ENCODE peak calls at places on chromosome 22, in nine cellular contexts. V is cardiac fibroblast, E is transverse colon, B is RWPE2, A is NB4, Q is ovary, G is Calu3, H is endothelial cell, C is right lobe of liver. T is an unnamed sample.

GRCh38 chr22:50018608-50019291 is 6.2 kb upstream of the IL17REL start:
- DNase-seq in G (no peak), V (no peak), Q (no peak), A (no peak), H (no peak), E (peak), C (no peak), B (no peak), T (no peak)

GRCh38 chr22:36928826-36929535 is 15.6 kb downstream of the CSF2RB start:
- DNase-seq in V (no peak), G (no peak), E (no peak), C (no peak), A (no peak), H (no peak), Q (no peak), B (no peak), T (no peak)

GRCh38 chr22:49551897-49552659 is 275.6 kb downstream of the BRD1 start:
- DNase-seq in V (no peak), G (no peak), E (no peak), H (no peak), Q (no peak), B (no peak), A (no peak), C (peak), T (no peak)

GRCh38 chr22:35887296-35887875 is 141.2 kb downstream of the RBFOX2 start:
- DNase-seq in B (no peak), C (no peak), A (no peak), V (no peak), E (no peak), G (no peak), Q (no peak), H (no peak), T (no peak)

GRCh38 chr22:26981520-26981919 is 324.1 kb downstream of the MIAT start:
- DNase-seq in H (no peak), C (no peak), B (no peak), Q (peak), G (no peak), V (no peak), E (peak), A (no peak), T (no peak)

GRCh38 chr22:43829448-43829821 is 17.3 kb upstream of the EFCAB6 start:
- DNase-seq in B (no peak), V (no peak), E (no peak), Q (no peak), C (peak), H (no peak), A (no peak), G (no peak), T (no peak)

GRCh38 chr22:37610480-37611148 is 2.0 kb downstream of the GGA1 start:
- DNase-seq in E (peak), Q (no peak), C (no peak), V (no peak), G (no peak), H (no peak), B (no peak), A (peak), T (no peak)

GRCh38 chr22:48238966-48239365 is 1476.5 kb downstream of the TBC1D22A start:
- DNase-seq in G (no peak), E (no peak), H (no peak), A (no peak), B (no peak), V (no peak), Q (no peak), C (no peak), T (no peak)

GRCh38 chr22:31160328-31160978 is 471 bp downstream of the RNF185 start:
- DNase-seq in A (no peak), V (peak), Q (no peak), G (no peak), B (no peak), C (no peak), E (peak), H (peak), T (no peak)

GRCh38 chr22:24434472-24435322 is 7.3 kb downstream of the ADORA2A start:
- DNase-seq in A (peak), Q (no peak), G (no peak), H (no peak), C (no peak), B (no peak), V (peak), E (peak), T (no peak)

GRCh38 chr22:42791721-42792452 is 65.2 kb downstream of the ARFGAP3 start:
- DNase-seq in E (peak), H (no peak), G (no peak), C (no peak), V (no peak), A (no peak), Q (peak), B (no peak), T (no peak)

GRCh38 chr22:30968015-30968923 is at the start of gene MORC2:
- DNase-seq in G (peak), C (peak), A (no peak), V (no peak), H (peak), Q (peak), E (peak), B (peak), T (no peak)

GRCh38 chr22:49236541-49237075 is 591.1 kb downstream of the BRD1 start:
- DNase-seq in Q (no peak), C (peak), A (no peak), H (no peak), B (no peak), G (no peak), E (no peak), V (no peak), T (no peak)

GRCh38 chr22:49380095-49380827 is 447.4 kb downstream of the BRD1 start:
- DNase-seq in C (no peak), E (no peak), A (no peak), V (no peak), H (no peak), Q (no peak), B (no peak), G (no peak), T (no peak)

GRCh38 chr22:27546157-27546556 is 255.4 kb downstream of the MN1 start:
- DNase-seq in H (no peak), Q (no peak), V (no peak), A (peak), C (no peak), E (no peak), G (no peak), B (no peak), T (no peak)

GRCh38 chr22:37184816-37185541 is 3.1 kb downstream of the C1QTNF6 start:
- DNase-seq in V (no peak), C (no peak), A (no peak), H (no peak), G (no peak), Q (no peak), B (peak), E (no peak), T (no peak)

GRCh38 chr22:27317156-27317555 is 484.4 kb downstream of the MN1 start:
- DNase-seq in H (no peak), V (peak), Q (no peak), G (no peak), C (no peak), B (no peak), E (peak), A (peak), T (peak)

GRCh38 chr22:41021039-41021654 is 70.0 kb downstream of the RBX1 start:
- DNase-seq in H (no peak), E (peak), Q (peak), V (no peak), A (peak), B (no peak), C (no peak), G (no peak), T (peak)

GRCh38 chr22:21579474-21579851 is 11.9 kb downstream of the UBE2L3 start:
- DNase-seq in A (no peak), B (no peak), E (no peak), Q (no peak), C (no peak), H (no peak), V (no peak), G (no peak), T (no peak)

GRCh38 chr22:26579331-26579886 is 10.5 kb downstream of the TPST2 start:
- DNase-seq in Q (no peak), C (no peak), A (peak), E (peak), V (no peak), H (no peak), B (no peak), G (no peak), T (no peak)

GRCh38 chr22:36763576-36763975 is 12.3 kb downstream of the IFT27 start:
- DNase-seq in H (no peak), E (no peak), A (no peak), C (no peak), B (peak), G (peak), Q (no peak), V (no peak), T (peak)

DNA sequence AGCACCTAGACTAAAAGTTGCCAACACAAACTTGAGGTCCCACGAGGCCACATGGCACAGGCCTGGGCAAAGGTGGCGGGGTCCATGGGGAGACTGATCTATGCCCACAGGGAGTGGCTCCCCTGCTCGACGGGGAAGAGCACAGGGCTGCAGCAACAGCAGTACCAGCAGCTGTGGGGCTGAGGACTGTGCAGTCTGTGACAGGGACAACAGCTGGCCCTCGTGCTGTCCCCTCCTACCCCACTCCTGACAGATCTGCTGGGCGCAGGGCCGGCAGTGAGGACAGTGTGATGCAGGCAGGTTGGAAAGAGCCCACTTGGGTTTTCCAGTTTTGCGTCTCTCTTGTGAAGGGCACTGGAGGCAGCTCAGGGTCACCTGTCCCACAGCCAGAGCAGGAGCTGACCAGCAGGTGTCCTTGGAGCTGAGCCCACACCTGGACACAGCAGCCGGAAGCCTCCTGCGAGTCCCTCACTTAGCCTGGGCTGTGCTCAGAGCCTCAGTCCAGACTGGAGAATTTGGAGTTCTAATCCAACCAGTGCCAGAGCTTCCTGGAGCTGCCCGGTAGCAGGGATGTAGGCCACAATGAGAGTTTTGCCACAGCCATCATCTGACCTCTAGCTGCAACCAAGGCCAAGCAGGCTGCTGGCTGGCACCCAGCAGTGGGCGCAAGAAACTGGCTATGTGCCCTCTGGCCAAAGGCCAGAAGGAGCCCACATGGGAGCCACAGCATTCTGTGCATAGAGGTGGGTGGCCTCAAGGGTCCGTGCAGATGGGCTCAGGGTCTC is 3.6 kb upstream of the GAS2L1 start:
- DNase-seq in Q (no peak), V (no peak), G (no peak), H (no peak), A (no peak), B (no peak), E (no peak), C (peak), T (peak)
- TF ChIP-seq CTCF in Q (no peak), V (no peak), G (no peak), H (no peak), A (no peak), B (no peak), E (no peak), C (no peak), T (no peak)

GRCh38 chr22:29480512-29481264 is 670 bp downstream of the NEFH start:
- DNase-seq in A (no peak), V (peak), H (peak), C (no peak), G (no peak), E (no peak), Q (peak), B (no peak), T (no peak)
- TF ChIP-seq CTCF in A (no peak), V (no peak), H (peak), C (no peak), G (no peak), E (no peak), Q (no peak), B (no peak), T (no peak)

GRCh38 chr22:19204640-19205039 is 26.1 kb upstream of the SLC25A1 start:
- DNase-seq in C (no peak), E (peak), G (no peak), B (no peak), Q (no peak), A (no peak), H (no peak), V (no peak), T (no peak)

GRCh38 chr22:19210188-19210587 is 31.7 kb upstream of the SLC25A1 start:
- DNase-seq in Q (no peak), V (no peak), E (no peak), H (no peak), A (no peak), C (no peak), G (no peak), B (no peak), T (no peak)

GRCh38 chr22:19206287-19206686 is 27.8 kb upstream of the SLC25A1 start:
- DNase-seq in H (no peak), G (no peak), V (no peak), E (no peak), A (no peak), Q (no peak), C (no peak), B (no peak), T (no peak)

GRCh38 chr22:19208287-19208847 is 29.8 kb upstream of the SLC25A1 start:
- DNase-seq in C (no peak), G (no peak), Q (no peak), B (no peak), H (no peak), V (no peak), A (no peak), E (no peak), T (no peak)

GRCh38 chr22:19207902-19208283 is 29.4 kb upstream of the SLC25A1 start:
- DNase-seq in C (no peak), V (no peak), H (no peak), B (no peak), E (no peak), Q (no peak), A (no peak), G (no peak), T (no peak)
- TF ChIP-seq CTCF in C (no peak), V (no peak), H (no peak), B (no peak), E (no peak), Q (no peak), A (no peak), G (no peak), T (no peak)

GRCh38 chr22:46830841-46831240 is 68.4 kb downstream of the TBC1D22A start:
- DNase-seq in C (no peak), H (no peak), Q (no peak), G (no peak), V (peak), E (no peak), B (no peak), A (no peak), T (no peak)

GRCh38 chr22:46835693-46836092 is 73.2 kb downstream of the TBC1D22A start:
- DNase-seq in C (no peak), E (no peak), H (no peak), A (no peak), Q (no peak), G (no peak), B (no peak), V (no peak), T (no peak)

GRCh38 chr22:46830001-46830715 is 67.7 kb downstream of the TBC1D22A start:
- DNase-seq in H (no peak), B (no peak), V (peak), Q (no peak), A (no peak), E (peak), G (peak), C (no peak), T (peak)

GRCh38 chr22:46835288-46835687 is 72.8 kb downstream of the TBC1D22A start:
- DNase-seq in B (no peak), H (no peak), V (no peak), G (no peak), A (no peak), E (no peak), Q (no peak), C (no peak), T (no peak)

GRCh38 chr22:46833228-46833627 is 70.8 kb downstream of the TBC1D22A start:
- DNase-seq in V (peak), E (no peak), H (peak), C (peak), Q (no peak), G (peak), B (no peak), A (peak), T (peak)
- TF ChIP-seq CTCF in V (peak), E (no peak), H (no peak), C (peak), Q (no peak), G (peak), B (no peak), A (no peak), T (no peak)

GRCh38 chr22:46386312-46386711 is 50.8 kb downstream of the TRMU start:
- DNase-seq in A (no peak), Q (no peak), V (no peak), H (no peak), B (no peak), G (no peak), E (no peak), C (no peak), T (no peak)
- TF ChIP-seq CTCF in A (peak), Q (no peak), V (no peak), H (peak), B (no peak), G (peak), E (no peak), C (no peak), T (no peak)

GRCh38 chr22:39663751-39664150 is 93.2 kb downstream of the CACNA1I start:
- DNase-seq in A (no peak), B (no peak), C (no peak), G (peak), E (peak), V (no peak), Q (no peak), H (no peak), T (no peak)

GRCh38 chr22:39661842-39662676 is 91.5 kb downstream of the CACNA1I start:
- DNase-seq in H (no peak), G (peak), V (no peak), Q (no peak), E (peak), A (no peak), C (no peak), B (peak), T (no peak)

GRCh38 chr22:39661501-39661841 is 90.9 kb downstream of the CACNA1I start:
- DNase-seq in V (no peak), A (no peak), C (no peak), Q (no peak), E (no peak), B (no peak), G (no peak), H (no peak), T (no peak)

GRCh38 chr22:39664485-39665200 is 94.1 kb downstream of the CACNA1I start:
- DNase-seq in Q (no peak), C (no peak), B (no peak), H (peak), G (no peak), V (no peak), A (no peak), E (peak), T (no peak)

GRCh38 chr22:39662677-39663034 is 92.1 kb downstream of the CACNA1I start:
- DNase-seq in Q (no peak), B (no peak), H (no peak), C (no peak), E (no peak), G (no peak), A (no peak), V (no peak), T (no peak)
- TF ChIP-seq CTCF in Q (no peak), B (no peak), H (no peak), C (no peak), E (no peak), G (no peak), A (no peak), V (no peak), T (no peak)

GRCh38 chr22:32775957-32776356 is 25.5 kb upstream of the TIMP3 start:
- DNase-seq in C (peak), V (no peak), A (peak), Q (no peak), B (no peak), E (no peak), G (no peak), H (no peak), T (peak)
- TF ChIP-seq CTCF in C (peak), V (peak), A (peak), Q (no peak), B (peak), E (no peak), G (peak), H (no peak), T (peak)

DNA sequence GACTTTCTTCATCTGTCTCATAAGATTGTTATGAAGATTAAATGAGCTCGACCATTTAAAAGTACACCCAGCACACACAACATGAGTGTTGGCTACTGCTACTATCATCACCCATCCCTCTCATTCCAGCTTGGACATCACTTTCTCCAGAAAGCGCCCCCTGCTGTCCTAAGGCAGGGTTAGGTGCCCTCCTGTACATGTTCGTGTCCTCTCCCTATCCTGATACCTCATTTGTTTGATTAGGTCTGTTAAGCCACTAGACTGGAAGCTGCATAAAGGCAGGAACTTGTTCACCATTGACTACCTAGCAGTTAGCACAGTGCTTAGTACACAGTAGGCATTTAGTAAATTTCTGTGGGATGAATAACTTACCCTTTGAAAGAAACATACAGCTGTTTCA is 85.5 kb downstream of the ENTHD1 start:
- DNase-seq in E (peak), Q (no peak), C (no peak), V (peak), B (no peak), H (no peak), G (peak), A (peak), T (peak)
- TF ChIP-seq CTCF in E (no peak), Q (no peak), C (peak), V (peak), B (peak), H (peak), G (peak), A (peak), T (peak)

DNA sequence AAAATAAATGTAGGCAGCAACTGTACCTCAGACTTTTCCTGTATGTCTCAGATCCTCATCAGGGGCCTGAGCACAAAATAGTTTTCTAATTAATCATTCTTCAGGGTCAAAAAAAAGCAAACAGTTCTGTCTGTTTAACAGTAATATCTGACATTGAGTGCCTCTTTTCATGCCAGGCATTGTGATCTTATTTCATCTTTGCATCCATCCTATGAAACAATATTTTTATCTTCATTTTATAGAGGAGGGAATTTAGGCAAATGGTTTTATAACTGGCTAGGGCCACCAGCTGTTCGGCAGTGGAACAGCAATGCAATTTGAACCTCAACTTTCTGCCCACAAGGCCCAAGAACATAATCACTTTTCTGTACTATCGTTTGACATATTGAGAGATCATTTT is 145.6 kb downstream of the WNT7B start:
- DNase-seq in H (no peak), E (no peak), A (no peak), Q (no peak), C (no peak), V (peak), G (peak), B (no peak), T (peak)
- TF ChIP-seq CTCF in H (no peak), E (peak), A (no peak), Q (no peak), C (peak), V (peak), G (peak), B (peak), T (peak)

DNA sequence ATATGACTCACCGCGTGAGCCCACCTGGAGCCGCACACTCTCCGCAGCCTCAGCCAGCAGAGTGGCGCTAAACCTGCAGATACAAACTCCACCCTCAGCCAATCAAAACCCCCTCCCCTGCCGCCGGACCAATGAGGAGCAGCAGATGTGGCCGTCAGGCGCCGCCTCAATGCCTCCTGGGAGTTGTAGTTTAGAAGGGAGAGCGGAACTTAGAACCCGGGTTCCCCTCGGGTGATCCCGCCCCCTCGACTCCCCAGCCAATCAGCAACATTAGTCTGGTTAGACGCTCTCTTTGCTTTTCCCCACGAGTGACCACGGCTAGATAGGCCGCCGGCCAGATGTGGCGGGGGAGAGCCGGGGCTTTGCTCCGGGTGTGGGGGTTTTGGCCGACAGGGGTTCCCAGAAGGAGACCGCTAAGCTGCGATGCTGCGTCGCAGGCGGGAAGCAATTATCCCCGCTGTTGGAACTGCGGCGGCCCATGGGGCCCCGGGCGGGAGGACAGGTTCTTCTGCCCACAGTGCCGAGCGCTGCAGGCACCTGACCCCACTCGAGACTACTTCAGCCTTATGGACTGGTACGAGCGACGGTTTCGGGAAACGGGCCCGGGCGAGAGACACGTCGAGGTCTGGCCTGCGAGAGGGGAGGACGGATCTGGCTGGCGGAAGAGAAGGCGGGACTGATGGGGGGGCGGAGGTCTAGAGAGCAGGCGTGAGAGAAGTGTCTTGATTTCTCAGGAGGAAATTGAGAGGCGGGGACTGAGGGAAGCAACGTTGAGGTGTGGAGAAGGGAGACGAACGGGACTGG is at the start of the genes CHEK2 and HSCB:
- DNase-seq in C (peak), H (peak), G (peak), V (peak), B (peak), A (peak), Q (peak), E (peak), T (peak)
- TF ChIP-seq CTCF in C (no peak), H (no peak), G (no peak), V (no peak), B (peak), A (peak), Q (no peak), E (no peak), T (no peak)